ENCODE peak calls at places on chromosomes 13 and 19, in eight cellular contexts. Z is ascending aorta, S is neural progenitor cell, X is uterus, I is psoas muscle, B is left ventricle myocardium inferior, C is IMR-90, O is left lung. G is an unnamed sample. For H3K9me3, the result is how much of the 10 kb centered on the place peaks cover.

GRCh38 chr13:82129281-82129680 is 1753.0 kb downstream of the SLITRK1 start:
- DNase-seq in I (no peak), X (no peak), S (no peak), C (no peak), O (no peak), B (no peak), Z (no peak), G (no peak)

GRCh38 chr13:51733656-51734334 is 70.2 kb downstream of the DHRS12 start:
- DNase-seq in I (no peak), S (no peak), Z (no peak), B (no peak), X (no peak), C (peak), O (no peak), G (no peak)

GRCh38 chr19:34335914-34336313 is 29.1 kb upstream of the GPI start:
- DNase-seq in I (no peak), Z (no peak), X (no peak), B (no peak), O (peak), S (no peak), C (no peak), G (no peak)

GRCh38 chr13:51742611-51743010 is 61.4 kb downstream of the DHRS12 start:
- DNase-seq in X (no peak), B (no peak), Z (no peak), C (no peak), I (no peak), S (no peak), O (no peak), G (no peak)

GRCh38 chr13:110405597-110406450 is 98.7 kb downstream of the COL4A2 start:
- DNase-seq in X (no peak), C (peak), O (no peak), B (no peak), Z (no peak), S (no peak), I (no peak), G (no peak)

GRCh38 chr13:23433171-23434153 is at the start of gene SACS:
- DNase-seq in I (peak), Z (no peak), O (no peak), X (no peak), B (no peak), S (peak), C (peak), G (no peak)

GRCh38 chr19:33388817-33389573 is 15.5 kb downstream of the CEBPG start:
- DNase-seq in O (peak), Z (peak), B (peak), C (no peak), S (no peak), I (peak), X (peak), G (no peak)

GRCh38 chr19:33823341-33823740 is 26.7 kb downstream of the KCTD15 start:
- DNase-seq in O (no peak), X (no peak), C (no peak), Z (peak), S (no peak), B (no peak), I (peak), G (no peak)

GRCh38 chr13:44293908-44294735 is 79.5 kb upstream of the SERP2 start:
- DNase-seq in Z (peak), I (no peak), B (no peak), S (no peak), O (no peak), X (no peak), C (peak), G (no peak)

GRCh38 chr13:61414136-61414535 is 1.5 kb downstream of the PCDH20 start:
- DNase-seq in O (no peak), S (peak), X (no peak), C (no peak), I (no peak), B (no peak), Z (no peak), G (no peak)

GRCh38 chr19:35642312-35642711 is 767 bp downstream of the ETV2 start:
- DNase-seq in S (peak), C (no peak), X (no peak), B (no peak), Z (no peak), O (no peak), I (no peak), G (no peak)

GRCh38 chr13:101977475-101977874 is 424.4 kb downstream of the FGF14 start:
- DNase-seq in O (no peak), S (no peak), B (no peak), Z (no peak), I (no peak), C (no peak), X (no peak), G (no peak)

GRCh38 chr19:1587872-1588271 is 4.8 kb downstream of the MBD3 start:
- DNase-seq in C (no peak), X (no peak), Z (no peak), B (no peak), I (no peak), O (no peak), S (no peak), G (no peak)

GRCh38 chr13:113387396-113387795 is 23.5 kb upstream of the GRTP1 start:
- DNase-seq in Z (peak), C (no peak), X (no peak), I (no peak), S (no peak), B (no peak), O (no peak), G (no peak)

GRCh38 chr13:113378825-113379224 is 14.9 kb upstream of the GRTP1 start:
- DNase-seq in O (no peak), X (no peak), B (no peak), C (no peak), Z (peak), S (no peak), I (no peak), G (no peak)

DNA sequence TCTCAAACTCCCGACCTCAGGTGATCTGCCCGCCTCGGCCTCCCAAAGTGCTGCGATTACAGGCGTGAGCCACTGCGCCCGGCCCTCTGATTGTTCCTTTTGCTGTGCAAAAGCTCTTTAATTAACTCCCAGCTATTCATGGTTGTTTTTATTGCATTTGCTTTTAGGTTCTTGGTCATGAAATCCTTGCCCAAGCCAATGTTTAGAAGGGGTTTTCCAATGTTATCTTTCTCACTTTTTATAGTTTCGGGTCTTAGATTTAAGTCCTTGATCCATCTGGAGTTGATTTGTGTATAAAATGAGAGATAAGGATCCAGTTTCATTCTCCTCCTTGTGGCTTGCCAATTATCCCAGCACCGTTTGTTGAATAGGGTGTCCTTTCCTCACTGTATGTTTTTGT is 19.2 kb upstream of the GRTP1 start:
- DNase-seq in C (no peak), O (no peak), X (no peak), Z (peak), I (no peak), S (no peak), B (no peak), G (no peak)
- H3K9me3 ChIP-seq in C (under half), O (under half), X (under half), Z (under half), I (under half), S (under half), B (under half), G (under half)

GRCh38 chr19:27890696-27891095 is 1322.3 kb downstream of the UQCRFS1 start:
- DNase-seq in C (no peak), O (no peak), X (no peak), Z (no peak), S (no peak), B (no peak), I (no peak), G (no peak)
- H3K9me3 ChIP-seq in C (half or more), O (under half), X (under half), Z (under half), S (under half), B (under half), I (under half), G (under half)

GRCh38 chr19:41810301-41810700 is 13.9 kb downstream of the CEACAM3 start:
- DNase-seq in O (no peak), C (no peak), S (no peak), Z (no peak), I (peak), B (no peak), X (no peak), G (no peak)

GRCh38 chr19:41813911-41814310 is 17.5 kb downstream of the CEACAM3 start:
- DNase-seq in B (no peak), Z (no peak), C (no peak), X (no peak), S (no peak), O (no peak), I (no peak), G (no peak)

GRCh38 chr19:41808663-41809566 is 12.5 kb downstream of the CEACAM3 start:
- DNase-seq in S (no peak), I (peak), C (no peak), O (peak), Z (no peak), X (no peak), B (peak), G (no peak)

GRCh38 chr19:41811981-41812380 is 15.6 kb downstream of the CEACAM3 start:
- DNase-seq in I (no peak), O (no peak), S (no peak), X (no peak), C (no peak), B (no peak), Z (no peak), G (no peak)

GRCh38 chr19:41811036-41811435 is 14.6 kb downstream of the CEACAM3 start:
- DNase-seq in C (no peak), S (no peak), B (peak), I (no peak), O (peak), Z (no peak), X (no peak), G (no peak)
- H3K9me3 ChIP-seq in C (under half), S (under half), B (under half), I (under half), O (under half), Z (under half), X (under half), G (under half)

DNA sequence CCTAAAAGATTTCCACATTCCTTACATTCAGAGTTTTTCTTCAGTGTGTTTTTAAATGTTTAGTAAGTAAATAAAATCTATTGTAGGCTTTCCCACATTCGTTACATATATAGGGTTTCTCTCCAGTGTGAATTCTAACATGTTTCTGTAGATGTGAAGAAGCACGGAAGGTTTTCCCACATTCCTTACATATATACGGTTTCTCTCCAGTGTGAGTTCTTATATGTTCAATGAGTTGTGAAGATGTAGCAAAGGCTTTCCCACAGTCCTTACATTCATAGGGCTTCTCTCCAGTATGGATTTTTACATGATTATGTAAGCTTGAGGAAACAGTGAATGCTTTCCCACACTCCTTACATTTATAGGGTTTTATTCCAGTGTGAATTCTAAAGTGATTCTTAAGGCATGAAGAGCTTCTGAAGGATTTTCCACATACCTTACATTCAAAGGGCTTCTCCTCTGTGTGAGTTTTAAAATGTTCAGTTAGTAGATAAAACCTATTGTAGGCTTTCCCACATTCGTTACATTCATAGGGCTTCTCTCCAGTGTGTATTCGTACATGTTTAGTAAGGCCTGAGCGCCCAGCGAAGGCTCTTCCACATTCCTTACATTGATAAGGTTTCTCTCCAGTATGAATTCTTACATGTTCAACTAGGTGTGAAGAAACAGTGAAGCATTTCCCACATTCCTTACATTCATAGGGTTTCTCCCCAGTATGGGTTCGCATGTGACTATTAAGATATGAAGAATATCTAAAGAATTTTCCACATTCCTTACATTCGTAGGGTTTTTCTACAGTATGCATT is 18.2 kb downstream of the ZNF121 start:
- DNase-seq in S (no peak), X (no peak), O (no peak), B (no peak), I (no peak), C (peak), Z (no peak), G (no peak)
- H3K9me3 ChIP-seq in S (half or more), X (under half), O (under half), B (half or more), I (half or more), C (half or more), Z (half or more), G (half or more)

DNA sequence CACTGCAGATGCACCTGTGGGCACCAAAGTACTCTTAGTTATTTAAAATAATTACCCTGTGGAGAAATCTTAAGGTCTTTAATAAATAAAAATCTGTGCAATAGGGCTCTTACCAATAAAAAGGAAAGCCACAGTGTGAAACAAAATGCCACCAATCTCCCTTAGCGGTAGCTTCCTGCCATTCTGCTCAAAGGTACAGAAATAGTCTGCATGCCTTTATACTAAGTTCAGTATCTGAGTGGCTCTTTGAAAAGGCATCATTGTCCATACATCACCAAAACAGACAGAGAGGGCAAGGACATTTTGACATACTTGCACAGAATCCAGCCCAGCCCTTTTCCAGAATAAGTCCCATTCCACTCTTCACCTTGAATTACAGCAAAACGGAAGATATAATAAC is 161.0 kb downstream of the KLF12 start:
- DNase-seq in B (no peak), Z (no peak), X (no peak), S (no peak), O (no peak), C (no peak), I (no peak), G (no peak)
- H3K9me3 ChIP-seq in B (under half), Z (under half), X (under half), S (under half), O (under half), C (under half), I (under half), G (under half)

GRCh38 chr19:21580818-21581217 is 75.4 kb downstream of the ZNF429 start:
- DNase-seq in B (no peak), O (no peak), C (no peak), S (no peak), I (no peak), X (no peak), Z (no peak), G (no peak)
- H3K9me3 ChIP-seq in B (under half), O (under half), C (under half), S (under half), I (under half), X (under half), Z (under half), G (under half)

DNA sequence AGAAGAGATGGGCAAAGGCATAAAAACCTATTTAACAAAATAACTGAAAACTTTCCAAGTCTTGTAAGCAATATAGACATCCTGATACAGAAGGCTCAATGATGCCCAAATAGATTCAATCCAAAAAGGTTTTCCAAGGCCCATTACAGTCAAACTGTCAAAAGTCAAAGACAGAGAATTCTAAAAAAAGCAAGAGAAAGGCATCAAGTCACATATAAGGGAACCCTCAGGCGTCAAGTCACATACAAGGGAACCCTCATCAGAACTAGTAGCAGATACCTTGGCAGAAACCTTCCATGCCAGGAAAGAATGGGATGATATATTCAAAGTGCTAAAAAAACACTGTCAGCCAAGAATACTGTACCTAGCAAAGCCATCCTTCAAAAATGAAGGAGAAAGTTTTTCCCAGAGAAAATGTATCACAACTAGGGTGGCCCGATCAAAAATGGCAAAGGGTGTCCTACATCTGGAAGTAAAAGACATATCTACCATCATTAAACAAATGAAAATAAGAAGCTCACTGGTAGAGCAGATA is 21.2 kb downstream of the ZNF829 start:
- DNase-seq in S (no peak), Z (no peak), X (no peak), O (no peak), C (no peak), I (no peak), B (no peak), G (no peak)
- H3K9me3 ChIP-seq in S (half or more), Z (half or more), X (under half), O (under half), C (half or more), I (half or more), B (half or more), G (half or more)

DNA sequence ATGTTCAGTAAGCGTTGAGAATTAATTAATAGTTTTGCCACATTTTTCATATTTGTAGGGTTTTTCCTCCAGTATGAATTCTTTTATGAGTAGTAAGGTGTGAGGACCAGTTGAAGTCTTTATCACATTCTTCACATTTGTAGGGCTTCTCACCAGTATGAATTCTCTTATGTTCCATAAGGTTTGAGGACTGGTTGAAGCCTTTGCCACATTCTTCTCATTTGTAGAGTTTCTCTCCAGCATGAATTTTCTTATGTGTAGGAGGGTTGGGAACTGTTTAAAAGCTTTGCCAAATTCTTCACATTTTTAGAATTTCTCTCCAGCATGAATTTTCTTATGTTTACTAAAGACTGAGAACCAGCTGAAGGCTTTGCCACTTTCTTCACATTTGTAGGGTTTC is 40.3 kb downstream of the ZNF208 start:
- DNase-seq in Z (no peak), S (no peak), O (no peak), C (no peak), X (no peak), B (no peak), I (no peak), G (no peak)
- H3K9me3 ChIP-seq in Z (half or more), S (under half), O (under half), C (under half), X (under half), B (half or more), I (half or more), G (under half)

DNA sequence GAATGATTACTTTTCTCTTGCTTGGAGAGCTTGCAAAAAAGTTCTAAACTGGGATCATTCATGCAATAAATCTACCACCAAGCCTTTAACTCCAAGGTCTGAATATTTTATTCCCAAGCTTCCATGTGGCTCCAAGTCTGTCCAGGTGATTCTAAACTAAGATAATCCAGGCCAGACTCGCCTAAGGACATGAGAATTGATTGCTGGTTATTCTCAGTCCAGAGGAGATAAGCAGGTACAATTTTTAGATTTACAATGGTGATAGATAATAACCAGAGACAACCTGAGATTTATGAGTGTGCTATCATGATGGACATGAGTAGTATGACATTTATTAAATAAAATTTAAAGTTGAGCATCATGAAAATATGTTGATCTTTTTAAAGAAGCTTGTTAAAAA is 156.5 kb upstream of the SPRY2 start:
- DNase-seq in I (no peak), Z (no peak), O (no peak), S (no peak), B (no peak), X (no peak), C (no peak), G (no peak)
- H3K9me3 ChIP-seq in I (under half), Z (under half), O (under half), S (under half), B (under half), X (under half), C (under half), G (under half)